ENCODE peak calls at places on chromosomes 6 and 20, in four cellular contexts. X is GM12878, T is HepG2, B is K562. Z is an unnamed sample.

GRCh38 chr6:31834367-31834703 is 6.8 kb downstream of the HSPA1B start:
- DNase-seq in T (peak), B (peak), X (peak), Z (peak)

GRCh38 chr20:48339147-48339985 is 488.4 kb downstream of the PREX1 start:
- DNase-seq in B (no peak), X (peak), T (no peak), Z (no peak)

GRCh38 chr6:145756170-145756662 is 20.9 kb upstream of the EPM2A start:
- DNase-seq in X (no peak), B (no peak), T (no peak), Z (no peak)

GRCh38 chr6:158938220-158938619 is 61.8 kb downstream of the RSPH3 start:
- DNase-seq in B (no peak), T (no peak), X (no peak), Z (no peak)

GRCh38 chr6:83707829-83708545 is 914 bp downstream of the SNAP91 start:
- DNase-seq in X (no peak), B (no peak), T (no peak), Z (peak)

GRCh38 chr6:37648465-37649330 is 49.0 kb downstream of the MDGA1 start:
- DNase-seq in T (no peak), B (peak), X (no peak), Z (no peak)

GRCh38 chr6:83838727-83839126 is 14.4 kb upstream of the RIPPLY2 start:
- DNase-seq in B (no peak), T (no peak), X (no peak), Z (no peak)

GRCh38 chr20:43893930-43894329 is 20.7 kb upstream of the TOX2 start:
- DNase-seq in B (no peak), X (no peak), T (no peak), Z (no peak)

GRCh38 chr6:9195322-9195721 is 760.0 kb upstream of the SLC35B3 start:
- DNase-seq in T (no peak), B (no peak), X (no peak), Z (no peak)

GRCh38 chr6:84763397-84764331 is 734 bp downstream of the TBX18 start:
- DNase-seq in T (no peak), X (no peak), B (peak), Z (peak)

GRCh38 chr6:22906091-22906549 is 336.8 kb downstream of the HDGFL1 start:
- DNase-seq in B (no peak), T (no peak), X (no peak), Z (peak)

GRCh38 chr6:22708469-22708868 is 139.1 kb downstream of the HDGFL1 start:
- DNase-seq in B (no peak), X (no peak), T (no peak), Z (no peak)

DNA sequence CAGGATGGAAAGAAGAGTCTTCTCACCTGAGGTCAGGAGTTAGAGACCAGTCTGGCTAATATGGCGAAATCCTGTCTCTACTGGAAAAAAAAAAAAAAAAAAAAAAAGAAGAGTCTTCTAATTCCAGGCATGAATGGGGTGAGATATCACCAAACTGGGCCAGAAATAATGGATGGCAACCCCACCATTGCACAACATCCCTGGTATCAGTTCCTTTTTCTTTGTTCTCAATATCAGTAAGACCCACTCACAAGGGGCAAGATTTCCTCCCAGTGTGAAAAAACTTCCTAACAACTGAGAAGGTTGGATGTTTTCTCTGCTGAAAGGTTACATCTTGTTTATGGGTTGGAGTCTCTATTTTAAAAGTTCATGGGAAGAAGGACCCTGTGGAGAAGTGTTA is 23.6 kb upstream of the NR2E1 start:
- DNase-seq in B (no peak), X (no peak), T (no peak), Z (no peak)
- TF ChIP-seq SP1 in B (no peak), X (no peak), T (no peak), Z (no peak)

GRCh38 chr6:1893470-1894130 is 283.9 kb downstream of the FOXC1 start:
- DNase-seq in B (peak), X (no peak), T (no peak), Z (no peak)
- TF ChIP-seq BHLHE40 in B (no peak), X (no peak), T (no peak), Z (no peak)

GRCh38 chr6:52407467-52407866 is 12.7 kb upstream of the EFHC1 start:
- DNase-seq in X (no peak), T (peak), B (peak), Z (peak)
- TF ChIP-seq FOXM1 in X (no peak), T (no peak), B (no peak), Z (no peak)

DNA sequence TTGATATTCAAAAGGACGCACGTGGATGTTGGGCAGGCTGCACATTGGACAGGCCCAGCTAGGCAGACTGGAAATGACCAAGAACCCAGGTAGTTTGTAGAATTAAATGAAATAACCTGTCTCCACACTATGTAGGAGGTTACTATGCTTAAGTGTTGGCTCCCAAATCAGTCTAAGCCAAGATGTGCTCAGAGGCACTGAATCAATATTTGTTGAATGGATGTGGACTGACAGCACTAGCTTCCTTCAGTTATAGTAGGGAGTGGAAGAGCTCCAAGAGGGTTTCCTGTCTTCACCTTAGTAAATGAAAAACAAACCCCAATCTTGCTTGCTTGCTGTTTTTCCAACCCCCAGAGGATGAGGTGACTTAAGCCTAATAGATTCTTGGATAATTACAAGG is 180.5 kb downstream of the JARID2 start:
- DNase-seq in T (no peak), B (no peak), X (no peak), Z (no peak)
- TF ChIP-seq SP1 in T (no peak), B (no peak), X (no peak), Z (no peak)

Z was measured in HEK293T.